ENCODE peak calls at places on chromosomes 6 and 20, in four cellular contexts. X, G, E and N are unnamed samples.

GRCh38 chr20:24470031-24470781 is 777 bp downstream of the SYNDIG1 start:
- DNase-seq in X (no peak), G (no peak), E (no peak), N (no peak)

GRCh38 chr6:40520683-40521082 is 66.5 kb downstream of the LRFN2 start:
- DNase-seq in X (no peak), G (no peak), E (no peak), N (no peak)

GRCh38 chr20:13953227-13953626 is 37.2 kb downstream of the SEL1L2 start:
- DNase-seq in X (no peak), G (no peak), E (no peak), N (no peak)

GRCh38 chr6:71482742-71483141 is 194.1 kb downstream of the OGFRL1 start:
- DNase-seq in X (no peak), G (no peak), E (no peak), N (no peak)

GRCh38 chr20:17504326-17504897 is 26.8 kb downstream of the BFSP1 start:
- DNase-seq in X (no peak), G (peak; percentile 52), E (no peak), N (peak; percentile 4)

GRCh38 chr6:30830438-30830837 is 53.9 kb upstream of the DDR1 start:
- DNase-seq in X (no peak), G (peak; percentile 35), E (no peak), N (no peak)

GRCh38 chr6:157791461-157791860 is 31.6 kb upstream of the SNX9 start:
- DNase-seq in X (no peak), G (no peak), E (no peak), N (no peak)

GRCh38 chr6:89555751-89556150 is 82.8 kb downstream of the LYRM2 start:
- DNase-seq in X (no peak), G (no peak), E (no peak), N (no peak)